ENCODE peak calls at places on chromosomes 13 and 19, in five cellular contexts. One of them, this sample, is unnamed.

GRCh38 chr13:39012608-39013007 is 22.0 kb upstream of the STOML3 start:
- DNase-seq in A549: no peak
- DNase-seq in A673: peak; percentile 9
- DNase-seq in GDM1: no peak
- DNase-seq in RWPE1: no peak
- DNase-seq in this sample: no peak

GRCh38 chr19:10756791-10757190 is 38.9 kb downstream of the DNM2 start:
- DNase-seq in GDM1: no peak
- DNase-seq in RWPE1: no peak
- DNase-seq in A549: no peak
- DNase-seq in A673: no peak
- DNase-seq in this sample: no peak

GRCh38 chr13:111398196-111398595 is 77.8 kb downstream of the TEX29 start:
- DNase-seq in GDM1: no peak
- DNase-seq in A549: no peak
- DNase-seq in RWPE1: no peak
- DNase-seq in A673: no peak
- DNase-seq in this sample: no peak

GRCh38 chr19:21322528-21322927 is 6.7 kb downstream of the ZNF708 start:
- DNase-seq in A549: no peak
- DNase-seq in A673: no peak
- DNase-seq in GDM1: no peak
- DNase-seq in RWPE1: no peak
- DNase-seq in this sample: peak; percentile 19

GRCh38 chr19:37973666-37974065 is 66.7 kb downstream of the SIPA1L3 start:
- DNase-seq in RWPE1: no peak
- DNase-seq in A673: no peak
- DNase-seq in GDM1: no peak
- DNase-seq in A549: no peak
- DNase-seq in this sample: no peak

GRCh38 chr19:35710784-35711723 is 6.7 kb downstream of the ZBTB32 start:
- DNase-seq in GDM1: no peak
- DNase-seq in RWPE1: no peak
- DNase-seq in A549: no peak
- DNase-seq in A673: no peak
- DNase-seq in this sample: no peak

GRCh38 chr19:33373701-33374405 is at the start of gene CEBPG:
- DNase-seq in RWPE1: peak; percentile 70
- DNase-seq in A549: peak; percentile 93
- DNase-seq in GDM1: no peak
- DNase-seq in A673: peak; percentile 62
- DNase-seq in this sample: peak; percentile 48

GRCh38 chr13:72145383-72145782 is 278.4 kb upstream of the DACH1 start:
- DNase-seq in GDM1: no peak
- DNase-seq in RWPE1: no peak
- DNase-seq in A673: no peak
- DNase-seq in A549: no peak
- DNase-seq in this sample: no peak

GRCh38 chr19:752652-753517 is 2.0 kb downstream of the MISP start:
- DNase-seq in GDM1: no peak
- DNase-seq in A673: peak; percentile 58
- DNase-seq in A549: peak; percentile 95
- DNase-seq in RWPE1: peak; percentile 95
- DNase-seq in this sample: peak; percentile 81

GRCh38 chr19:45767410-45767880 is 1.6 kb downstream of the SIX5 start:
- DNase-seq in A549: peak; percentile 58
- DNase-seq in RWPE1: peak; percentile 75
- DNase-seq in A673: peak; percentile 69
- DNase-seq in GDM1: no peak
- DNase-seq in this sample: peak; percentile 84

GRCh38 chr13:73958657-73959397 is 175.4 kb downstream of the KLF12 start:
- DNase-seq in RWPE1: peak; percentile 67
- DNase-seq in GDM1: no peak
- DNase-seq in A673: no peak
- DNase-seq in A549: no peak
- DNase-seq in this sample: no peak

GRCh38 chr13:35283856-35284255 is 192.6 kb downstream of the MAB21L1 start:
- DNase-seq in A549: no peak
- DNase-seq in RWPE1: no peak
- DNase-seq in A673: no peak
- DNase-seq in GDM1: no peak
- DNase-seq in this sample: no peak

GRCh38 chr13:20360041-20360491 is 127.9 kb upstream of the GJB6 start:
- DNase-seq in GDM1: no peak
- DNase-seq in A673: peak; percentile 33
- DNase-seq in A549: no peak
- DNase-seq in RWPE1: no peak
- DNase-seq in this sample: no peak

GRCh38 chr19:13366529-13367143 is 139.6 kb downstream of the CACNA1A start:
- DNase-seq in A549: peak; percentile 20
- DNase-seq in RWPE1: peak; percentile 58
- DNase-seq in GDM1: no peak
- DNase-seq in A673: peak; percentile 71
- DNase-seq in this sample: no peak

GRCh38 chr19:8387688-8388611 is 2.2 kb upstream of the RAB11B start:
- DNase-seq in RWPE1: no peak
- DNase-seq in A549: peak; percentile 44
- DNase-seq in GDM1: no peak
- DNase-seq in A673: no peak
- DNase-seq in this sample: no peak

GRCh38 chr19:1510442-1510806 is 2.4 kb downstream of the ADAMTSL5 start:
- DNase-seq in A549: no peak
- DNase-seq in RWPE1: no peak
- DNase-seq in A673: no peak
- DNase-seq in GDM1: no peak
- DNase-seq in this sample: no peak

GRCh38 chr13:73065665-73066350 is 7.0 kb downstream of the KLF5 start:
- DNase-seq in GDM1: no peak
- DNase-seq in A549: no peak
- DNase-seq in A673: no peak
- DNase-seq in RWPE1: peak; percentile 44
- DNase-seq in this sample: no peak

This sample was measured in ovary.